ENCODE peak calls at places on chromosomes 11 and 22, in six cellular contexts. B, X, Y, V, I and O are unnamed samples.
A peak's percentile ranks its signal among the peaks of the same experiment; 100 is the strongest.

GRCh38 chr22:45462034-45462655 is 40.5 kb upstream of the FBLN1 start:
- DNase-seq in B (no peak), X (no peak), Y (no peak), V (peak; percentile 13), I (peak; percentile 67), O (no peak)

GRCh38 chr11:125348704-125349635 is 147.1 kb downstream of the FEZ1 start:
- DNase-seq in B (no peak), X (peak; percentile 23), Y (peak; percentile 50), V (peak; percentile 73), I (peak; percentile 71), O (no peak)

GRCh38 chr11:6757373-6757967 is 14.3 kb downstream of the OR2AG2 start:
- DNase-seq in B (no peak), X (peak; percentile 33), Y (peak; percentile 43), V (no peak), I (peak; percentile 73), O (peak; percentile 34)

GRCh38 chr22:47474464-47474863 is 712.0 kb downstream of the TBC1D22A start:
- DNase-seq in B (no peak), X (no peak), Y (no peak), V (no peak), I (no peak), O (peak; percentile 68)

GRCh38 chr22:45896961-45897538 is 79.9 kb downstream of the WNT7B start:
- DNase-seq in B (no peak), X (no peak), Y (no peak), V (no peak), I (no peak), O (no peak)

GRCh38 chr22:46761539-46762237 is 762 bp upstream of the TBC1D22A start:
- DNase-seq in B (no peak), X (no peak), Y (no peak), V (no peak), I (peak; percentile 44), O (no peak)

GRCh38 chr22:36940676-36941075 is 27.2 kb downstream of the CSF2RB start:
- DNase-seq in B (no peak), X (no peak), Y (no peak), V (no peak), I (no peak), O (no peak)

GRCh38 chr11:36051235-36052072 is 107.6 kb downstream of the LDLRAD3 start:
- DNase-seq in B (no peak), X (no peak), Y (no peak), V (no peak), I (no peak), O (no peak)

GRCh38 chr11:14095882-14096281 is 133.4 kb downstream of the SPON1 start:
- DNase-seq in B (no peak), X (no peak), Y (no peak), V (no peak), I (no peak), O (no peak)

GRCh38 chr11:74717211-74717997 is 13.8 kb downstream of the CHRDL2 start:
- DNase-seq in B (no peak), X (no peak), Y (no peak), V (no peak), I (no peak), O (no peak)

GRCh38 chr11:2310786-2311455 is 9.1 kb downstream of the TSPAN32 start:
- DNase-seq in B (no peak), X (no peak), Y (no peak), V (no peak), I (no peak), O (no peak)

GRCh38 chr11:46238078-46238966 is 39.1 kb upstream of the CREB3L1 start:
- DNase-seq in B (peak; percentile 81), X (peak; percentile 52), Y (peak; percentile 90), V (peak; percentile 72), I (peak; percentile 71), O (no peak)

GRCh38 chr22:39135092-39135896 is 17.2 kb downstream of the CBX7 start:
- DNase-seq in B (no peak), X (no peak), Y (no peak), V (no peak), I (peak; percentile 79), O (no peak)

GRCh38 chr11:77130763-77131513 is 2.9 kb downstream of the MYO7A start:
- DNase-seq in B (no peak), X (peak; percentile 34), Y (peak; percentile 77), V (peak; percentile 77), I (no peak), O (no peak)

GRCh38 chr11:27266125-27266524 is 96.9 kb downstream of the CCDC34 start:
- DNase-seq in B (no peak), X (no peak), Y (no peak), V (no peak), I (no peak), O (no peak)

GRCh38 chr11:2564588-2565440 is 120.0 kb downstream of the KCNQ1 start:
- DNase-seq in B (no peak), X (no peak), Y (peak; percentile 61), V (no peak), I (no peak), O (no peak)

GRCh38 chr11:102157219-102157618 is 47.0 kb downstream of the YAP1 start:
- DNase-seq in B (peak; percentile 85), X (peak; percentile 50), Y (peak; percentile 77), V (peak; percentile 54), I (no peak), O (no peak)

GRCh38 chr11:64067257-64067993 is 31.7 kb downstream of the FLRT1 start:
- DNase-seq in B (no peak), X (no peak), Y (no peak), V (no peak), I (no peak), O (no peak)
- H3K27me3 ChIP-seq in B (no peaks in the 10 kb centered on the region), X (no peaks in the 10 kb centered on the region), Y (no peaks in the 10 kb centered on the region), V (no peaks in the 10 kb centered on the region), I (no peaks in the 10 kb centered on the region), O (no peaks in the 10 kb centered on the region)

DNA sequence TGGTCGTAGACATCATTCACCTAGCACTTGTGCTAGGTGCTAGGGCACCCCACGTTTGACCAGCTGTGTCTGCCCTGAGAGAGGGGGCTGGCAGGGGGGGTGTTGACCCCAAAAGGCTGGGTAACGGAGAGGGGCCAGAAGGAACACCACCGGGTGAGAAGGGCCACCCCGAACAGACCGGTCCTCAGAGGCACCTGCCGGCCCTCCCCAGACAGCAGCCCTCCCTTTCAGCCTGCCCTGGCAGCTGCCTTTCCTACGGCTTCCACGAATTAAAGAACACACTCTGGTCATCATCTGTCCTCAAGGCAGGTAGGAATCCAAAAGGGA is 977 bp upstream of the KCNJ5 start:
- DNase-seq in B (no peak), X (no peak), Y (no peak), V (no peak), I (no peak), O (no peak)
- H3K27me3 ChIP-seq in B (no peaks in the 10 kb centered on the region), X (no peaks in the 10 kb centered on the region), Y (no peaks in the 10 kb centered on the region), V (no peaks in the 10 kb centered on the region), I (peaks cover 13% of the 10 kb centered on the region), O (peaks cover 8% of the 10 kb centered on the region)

GRCh38 chr22:29710193-29710592 is 9.6 kb upstream of the CABP7 start:
- DNase-seq in B (no peak), X (no peak), Y (no peak), V (no peak), I (no peak), O (no peak)
- H3K27me3 ChIP-seq in B (no peaks in the 10 kb centered on the region), X (no peaks in the 10 kb centered on the region), Y (no peaks in the 10 kb centered on the region), V (no peaks in the 10 kb centered on the region), I (no peaks in the 10 kb centered on the region), O (peaks cover 4% of the 10 kb centered on the region)

DNA sequence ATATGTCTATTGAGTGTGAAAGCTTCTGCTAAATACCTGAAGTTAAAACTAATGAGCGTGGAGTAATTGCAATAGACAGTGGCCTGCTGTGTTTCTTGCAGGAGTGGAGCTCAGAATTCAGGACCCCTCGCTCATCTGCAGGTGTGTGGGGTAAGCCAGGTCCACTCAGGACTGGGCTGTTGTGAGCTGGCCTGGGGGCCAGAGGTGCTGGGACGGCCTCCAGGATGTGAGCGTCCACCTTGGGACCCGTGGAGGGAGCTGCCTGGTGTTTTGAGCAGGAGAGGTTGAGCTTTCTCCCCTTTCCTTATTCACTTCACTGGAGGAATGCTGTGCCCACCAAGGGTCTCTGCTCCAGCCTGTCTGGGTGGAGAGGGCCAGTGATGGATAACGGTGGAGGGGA is 681.2 kb downstream of the BRD1 start:
- DNase-seq in B (no peak), X (no peak), Y (no peak), V (no peak), I (no peak), O (no peak)
- H3K27me3 ChIP-seq in B (no peaks in the 10 kb centered on the region), X (no peaks in the 10 kb centered on the region), Y (no peaks in the 10 kb centered on the region), V (no peaks in the 10 kb centered on the region), I (no peaks in the 10 kb centered on the region), O (peaks cover 58% of the 10 kb centered on the region)

GRCh38 chr11:134921938-134922337 is 509.9 kb upstream of the B3GAT1 start:
- DNase-seq in B (no peak), X (no peak), Y (no peak), V (no peak), I (no peak), O (no peak)
- H3K27me3 ChIP-seq in B (no peaks in the 10 kb centered on the region), X (no peaks in the 10 kb centered on the region), Y (no peaks in the 10 kb centered on the region), V (no peaks in the 10 kb centered on the region), I (no peaks in the 10 kb centered on the region), O (peaks cover 15% of the 10 kb centered on the region)

GRCh38 chr11:20604864-20605601 is 5.6 kb downstream of the SLC6A5 start:
- DNase-seq in B (no peak), X (no peak), Y (no peak), V (no peak), I (no peak), O (no peak)
- H3K27me3 ChIP-seq in B (peaks cover 24% of the 10 kb centered on the region), X (no peaks in the 10 kb centered on the region), Y (peaks cover 73% of the 10 kb centered on the region), V (no peaks in the 10 kb centered on the region), I (peaks cover 29% of the 10 kb centered on the region), O (no peaks in the 10 kb centered on the region)